ENCODE peak calls at places on chromosomes 3 and 15, in five cellular contexts. One of them, this sample, is unnamed. For H3K4me1, the result is how much of the 10 kb centered on the place peaks cover.

GRCh38 chr3:117885046-117885445 is 1149.6 kb downstream of the IGSF11 start:
- DNase-seq in CD8-positive, alpha-beta memory T cell: no peak
- DNase-seq in heart right ventricle: no peak
- DNase-seq in Karpas-422: peak
- DNase-seq in stomach: no peak
- DNase-seq in this sample: no peak

GRCh38 chr3:10945683-10946287 is 46.8 kb upstream of the SLC6A1 start:
- DNase-seq in heart right ventricle: peak
- DNase-seq in Karpas-422: peak
- DNase-seq in CD8-positive, alpha-beta memory T cell: peak
- DNase-seq in stomach: peak
- DNase-seq in this sample: peak

GRCh38 chr3:58167431-58168351 is 43.1 kb downstream of the DNASE1L3 start:
- DNase-seq in stomach: peak
- DNase-seq in heart right ventricle: peak
- DNase-seq in Karpas-422: peak
- DNase-seq in CD8-positive, alpha-beta memory T cell: peak
- DNase-seq in this sample: peak

GRCh38 chr3:9347086-9347485 is 15.8 kb upstream of the THUMPD3 start:
- DNase-seq in CD8-positive, alpha-beta memory T cell: no peak
- DNase-seq in stomach: no peak
- DNase-seq in Karpas-422: no peak
- DNase-seq in heart right ventricle: no peak
- DNase-seq in this sample: no peak

GRCh38 chr3:193343726-193344222 is 34.8 kb downstream of the ATP13A5 start:
- DNase-seq in CD8-positive, alpha-beta memory T cell: no peak
- DNase-seq in Karpas-422: no peak
- DNase-seq in heart right ventricle: no peak
- DNase-seq in stomach: no peak
- DNase-seq in this sample: no peak

GRCh38 chr3:16587703-16588070 is 17.5 kb downstream of the DAZL start:
- DNase-seq in CD8-positive, alpha-beta memory T cell: no peak
- DNase-seq in stomach: no peak
- DNase-seq in Karpas-422: no peak
- DNase-seq in heart right ventricle: no peak
- DNase-seq in this sample: no peak

GRCh38 chr3:154851644-154852043 is 228.5 kb upstream of the MME start:
- DNase-seq in Karpas-422: no peak
- DNase-seq in CD8-positive, alpha-beta memory T cell: no peak
- DNase-seq in stomach: peak
- DNase-seq in heart right ventricle: no peak
- DNase-seq in this sample: no peak

GRCh38 chr3:71955549-71956373 is 170.8 kb upstream of the PROK2 start:
- DNase-seq in heart right ventricle: peak
- DNase-seq in stomach: peak
- DNase-seq in CD8-positive, alpha-beta memory T cell: no peak
- DNase-seq in Karpas-422: peak
- DNase-seq in this sample: no peak

GRCh38 chr3:127970966-127971592 is 56.0 kb downstream of the KBTBD12 start:
- DNase-seq in heart right ventricle: no peak
- DNase-seq in Karpas-422: peak
- DNase-seq in CD8-positive, alpha-beta memory T cell: no peak
- DNase-seq in stomach: no peak
- DNase-seq in this sample: peak

GRCh38 chr3:159787794-159788205 is 200.8 kb upstream of the IL12A start:
- DNase-seq in stomach: no peak
- DNase-seq in CD8-positive, alpha-beta memory T cell: no peak
- DNase-seq in heart right ventricle: no peak
- DNase-seq in Karpas-422: no peak
- DNase-seq in this sample: no peak

GRCh38 chr15:33145447-33145846 is 49.1 kb downstream of the FMN1 start:
- DNase-seq in CD8-positive, alpha-beta memory T cell: no peak
- DNase-seq in Karpas-422: no peak
- DNase-seq in stomach: no peak
- DNase-seq in heart right ventricle: no peak
- DNase-seq in this sample: no peak

GRCh38 chr15:100544290-100544945 is 15.7 kb upstream of the CERS3 start:
- DNase-seq in CD8-positive, alpha-beta memory T cell: no peak
- DNase-seq in heart right ventricle: no peak
- DNase-seq in Karpas-422: no peak
- DNase-seq in stomach: no peak
- DNase-seq in this sample: no peak

GRCh38 chr15:100867476-100867875 is 12.2 kb upstream of the ALDH1A3 start:
- DNase-seq in stomach: no peak
- DNase-seq in Karpas-422: no peak
- DNase-seq in CD8-positive, alpha-beta memory T cell: no peak
- DNase-seq in heart right ventricle: no peak
- DNase-seq in this sample: no peak

GRCh38 chr3:157067114-157067513 is 92.8 kb downstream of the CCNL1 start:
- DNase-seq in heart right ventricle: no peak
- DNase-seq in Karpas-422: no peak
- DNase-seq in stomach: no peak
- DNase-seq in CD8-positive, alpha-beta memory T cell: peak
- DNase-seq in this sample: peak

GRCh38 chr3:33438871-33439270 is 1.3 kb downstream of the UBP1 start:
- DNase-seq in CD8-positive, alpha-beta memory T cell: no peak
- DNase-seq in Karpas-422: peak
- DNase-seq in heart right ventricle: no peak
- DNase-seq in stomach: no peak
- DNase-seq in this sample: peak

GRCh38 chr3:133926736-133927542 is 31.3 kb upstream of the RAB6B start:
- DNase-seq in CD8-positive, alpha-beta memory T cell: no peak
- DNase-seq in stomach: no peak
- DNase-seq in Karpas-422: no peak
- DNase-seq in heart right ventricle: no peak
- DNase-seq in this sample: no peak

GRCh38 chr3:43793648-43794372 is 103.1 kb downstream of the ABHD5 start:
- DNase-seq in stomach: no peak
- DNase-seq in CD8-positive, alpha-beta memory T cell: no peak
- DNase-seq in Karpas-422: no peak
- DNase-seq in heart right ventricle: no peak
- DNase-seq in this sample: no peak

GRCh38 chr3:191283400-191283799 is 45.8 kb upstream of the CCDC50 start:
- DNase-seq in Karpas-422: no peak
- DNase-seq in CD8-positive, alpha-beta memory T cell: no peak
- DNase-seq in stomach: no peak
- DNase-seq in heart right ventricle: no peak
- DNase-seq in this sample: no peak

GRCh38 chr3:171971919-171972526 is 67.4 kb upstream of the FNDC3B start:
- DNase-seq in Karpas-422: no peak
- DNase-seq in stomach: no peak
- DNase-seq in heart right ventricle: no peak
- DNase-seq in CD8-positive, alpha-beta memory T cell: no peak
- DNase-seq in this sample: no peak

GRCh38 chr15:39663684-39664083 is 82.8 kb downstream of the THBS1 start:
- DNase-seq in heart right ventricle: no peak
- DNase-seq in CD8-positive, alpha-beta memory T cell: no peak
- DNase-seq in stomach: no peak
- DNase-seq in Karpas-422: no peak
- DNase-seq in this sample: no peak

GRCh38 chr3:64294771-64295170 is 69.5 kb upstream of the PRICKLE2 start:
- DNase-seq in stomach: no peak
- DNase-seq in Karpas-422: no peak
- DNase-seq in heart right ventricle: no peak
- DNase-seq in CD8-positive, alpha-beta memory T cell: no peak
- DNase-seq in this sample: no peak

GRCh38 chr3:64299206-64299605 is 73.9 kb upstream of the PRICKLE2 start:
- DNase-seq in Karpas-422: no peak
- DNase-seq in heart right ventricle: no peak
- DNase-seq in stomach: no peak
- DNase-seq in CD8-positive, alpha-beta memory T cell: no peak
- DNase-seq in this sample: no peak

GRCh38 chr3:64297563-64297962 is 72.3 kb upstream of the PRICKLE2 start:
- DNase-seq in Karpas-422: no peak
- DNase-seq in heart right ventricle: no peak
- DNase-seq in CD8-positive, alpha-beta memory T cell: no peak
- DNase-seq in stomach: no peak
- DNase-seq in this sample: no peak

GRCh38 chr3:64293121-64293520 is 67.9 kb upstream of the PRICKLE2 start:
- DNase-seq in heart right ventricle: no peak
- DNase-seq in Karpas-422: no peak
- DNase-seq in stomach: no peak
- DNase-seq in CD8-positive, alpha-beta memory T cell: no peak
- DNase-seq in this sample: no peak

GRCh38 chr3:64295594-64295993 is 70.3 kb upstream of the PRICKLE2 start:
- DNase-seq in Karpas-422: no peak
- DNase-seq in stomach: no peak
- DNase-seq in CD8-positive, alpha-beta memory T cell: no peak
- DNase-seq in heart right ventricle: no peak
- DNase-seq in this sample: no peak
- H3K4me1 ChIP-seq in Karpas-422: under half
- H3K4me1 ChIP-seq in stomach: under half
- H3K4me1 ChIP-seq in CD8-positive, alpha-beta memory T cell: under half
- H3K4me1 ChIP-seq in heart right ventricle: under half
- H3K4me1 ChIP-seq in this sample: under half

GRCh38 chr3:35640186-35640584 is 860 bp downstream of the ARPP21 start:
- DNase-seq in CD8-positive, alpha-beta memory T cell: no peak
- DNase-seq in heart right ventricle: no peak
- DNase-seq in Karpas-422: no peak
- DNase-seq in stomach: no peak
- DNase-seq in this sample: no peak

GRCh38 chr3:35641920-35642532 is 2.7 kb downstream of the ARPP21 start:
- DNase-seq in Karpas-422: peak
- DNase-seq in CD8-positive, alpha-beta memory T cell: no peak
- DNase-seq in stomach: no peak
- DNase-seq in heart right ventricle: no peak
- DNase-seq in this sample: no peak

GRCh38 chr3:35639251-35640185 is at the start of gene ARPP21:
- DNase-seq in Karpas-422: no peak
- DNase-seq in CD8-positive, alpha-beta memory T cell: no peak
- DNase-seq in heart right ventricle: no peak
- DNase-seq in stomach: no peak
- DNase-seq in this sample: no peak

GRCh38 chr3:35638640-35639250 is 580 bp upstream of the ARPP21 start:
- DNase-seq in CD8-positive, alpha-beta memory T cell: no peak
- DNase-seq in heart right ventricle: no peak
- DNase-seq in stomach: no peak
- DNase-seq in Karpas-422: no peak
- DNase-seq in this sample: no peak

GRCh38 chr3:35640736-35641135 is 1.4 kb downstream of the ARPP21 start:
- DNase-seq in stomach: no peak
- DNase-seq in Karpas-422: no peak
- DNase-seq in CD8-positive, alpha-beta memory T cell: no peak
- DNase-seq in heart right ventricle: no peak
- DNase-seq in this sample: no peak
- H3K27ac ChIP-seq in stomach: no peak
- H3K27ac ChIP-seq in Karpas-422: no peak
- H3K27ac ChIP-seq in CD8-positive, alpha-beta memory T cell: no peak
- H3K27ac ChIP-seq in heart right ventricle: no peak
- H3K27ac ChIP-seq in this sample: no peak

GRCh38 chr3:38150780-38151528 is 12.5 kb downstream of the MYD88 start:
- DNase-seq in Karpas-422: no peak
- DNase-seq in stomach: no peak
- DNase-seq in heart right ventricle: no peak
- DNase-seq in CD8-positive, alpha-beta memory T cell: no peak
- DNase-seq in this sample: no peak

GRCh38 chr3:38149701-38150100 is 11.2 kb downstream of the MYD88 start:
- DNase-seq in heart right ventricle: no peak
- DNase-seq in CD8-positive, alpha-beta memory T cell: no peak
- DNase-seq in stomach: no peak
- DNase-seq in Karpas-422: no peak
- DNase-seq in this sample: no peak

GRCh38 chr3:38152660-38153059 is 12.7 kb upstream of the OXSR1 start:
- DNase-seq in heart right ventricle: no peak
- DNase-seq in stomach: no peak
- DNase-seq in Karpas-422: no peak
- DNase-seq in CD8-positive, alpha-beta memory T cell: no peak
- DNase-seq in this sample: no peak

GRCh38 chr3:38153221-38153620 is 12.1 kb upstream of the OXSR1 start:
- DNase-seq in Karpas-422: no peak
- DNase-seq in stomach: no peak
- DNase-seq in CD8-positive, alpha-beta memory T cell: no peak
- DNase-seq in heart right ventricle: no peak
- DNase-seq in this sample: no peak

DNA sequence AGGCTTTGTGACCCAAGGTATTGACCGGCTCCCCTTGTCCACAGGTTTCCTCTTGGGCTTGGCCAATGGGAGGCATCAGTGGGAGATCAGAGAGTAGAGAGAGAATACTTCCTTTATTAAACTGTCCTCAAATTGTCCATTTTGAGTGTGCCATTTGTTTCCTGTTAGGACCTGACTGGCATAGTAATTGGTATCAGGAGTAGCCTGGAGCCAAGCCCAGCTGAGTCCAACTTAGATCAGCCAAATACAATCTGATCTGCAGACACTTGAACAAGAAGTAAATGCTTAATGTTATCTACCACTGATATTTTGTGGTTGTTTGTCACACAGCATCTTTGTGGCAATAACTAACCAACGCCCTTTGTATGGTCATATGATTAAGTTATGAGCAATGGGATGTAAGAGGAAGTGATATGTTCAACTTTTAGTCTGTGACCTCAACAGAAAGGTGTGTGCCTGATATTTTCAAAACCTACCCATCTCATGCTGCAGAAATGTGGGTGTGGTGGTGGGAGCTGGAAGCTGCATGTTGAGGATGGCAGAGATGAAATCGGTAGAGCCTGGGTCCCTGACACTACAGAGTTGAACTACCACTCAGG is 13.3 kb downstream of the MYD88 start:
- DNase-seq in CD8-positive, alpha-beta memory T cell: no peak
- DNase-seq in heart right ventricle: no peak
- DNase-seq in stomach: peak
- DNase-seq in Karpas-422: no peak
- DNase-seq in this sample: peak
- H3K4me1 ChIP-seq in CD8-positive, alpha-beta memory T cell: under half
- H3K4me1 ChIP-seq in heart right ventricle: under half
- H3K4me1 ChIP-seq in stomach: under half
- H3K4me1 ChIP-seq in Karpas-422: under half
- H3K4me1 ChIP-seq in this sample: under half

DNA sequence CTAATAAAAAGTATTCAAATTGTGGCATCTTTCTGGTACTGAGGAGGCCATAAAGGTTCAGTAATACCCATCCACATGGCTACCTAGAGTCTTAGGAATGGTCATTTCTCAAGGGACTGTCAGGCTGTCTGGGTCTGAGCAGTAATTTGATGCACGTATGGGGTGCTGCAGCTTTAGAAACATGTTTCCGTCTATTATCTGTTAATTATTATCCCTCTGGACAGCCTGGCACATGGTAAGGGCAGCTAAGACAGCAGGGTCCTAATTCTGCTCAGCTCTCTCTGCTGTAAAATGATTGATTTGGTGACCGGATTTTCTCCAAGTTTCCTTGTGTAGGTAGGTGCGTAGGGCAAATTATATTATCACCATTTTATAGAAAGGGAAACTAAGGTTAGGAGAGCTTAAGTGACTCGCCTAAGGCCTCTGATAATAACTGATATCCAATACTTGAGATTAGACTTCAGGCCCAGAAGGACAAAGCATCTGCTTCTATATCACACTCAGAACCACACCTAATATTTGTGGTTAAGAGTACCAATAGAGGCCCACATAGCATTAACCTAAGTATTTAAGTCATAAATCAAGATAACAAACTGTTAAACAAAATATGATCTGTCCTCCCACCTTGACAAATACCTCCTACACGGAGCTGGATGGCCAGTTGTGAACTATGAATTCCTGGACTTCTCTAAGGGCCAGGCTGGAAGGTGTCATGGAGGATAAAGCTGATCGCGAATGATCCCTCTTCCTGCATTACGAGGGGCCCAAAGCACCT is 2.9 kb upstream of the RAP2B start:
- DNase-seq in CD8-positive, alpha-beta memory T cell: no peak
- DNase-seq in heart right ventricle: no peak
- DNase-seq in Karpas-422: no peak
- DNase-seq in stomach: no peak
- DNase-seq in this sample: no peak
- H3K27ac ChIP-seq in CD8-positive, alpha-beta memory T cell: no peak
- H3K27ac ChIP-seq in heart right ventricle: no peak
- H3K27ac ChIP-seq in Karpas-422: no peak
- H3K27ac ChIP-seq in stomach: peak
- H3K27ac ChIP-seq in this sample: no peak

GRCh38 chr15:74389115-74390048 is 21.9 kb upstream of the CYP11A1 start:
- DNase-seq in heart right ventricle: no peak
- DNase-seq in CD8-positive, alpha-beta memory T cell: no peak
- DNase-seq in Karpas-422: no peak
- DNase-seq in stomach: no peak
- DNase-seq in this sample: no peak
- H3K4me1 ChIP-seq in heart right ventricle: under half
- H3K4me1 ChIP-seq in CD8-positive, alpha-beta memory T cell: under half
- H3K4me1 ChIP-seq in Karpas-422: under half
- H3K4me1 ChIP-seq in stomach: under half
- H3K4me1 ChIP-seq in this sample: under half

This sample was measured in CD4-positive, alpha-beta memory T cell.